ENCODE peak calls at places on chromosomes 16 and 17, in five cellular contexts. One of them, this sample, is unnamed.

GRCh38 chr16:86239381-86239780 is 270.9 kb upstream of the FOXF1 start:
- DNase-seq in fibroblast of villous mesenchyme: no peak
- DNase-seq in cardiac fibroblast: no peak
- DNase-seq in tibial nerve: no peak
- DNase-seq in astrocyte: no peak
- DNase-seq in this sample: no peak

GRCh38 chr17:8089728-8090127 is 2.2 kb upstream of the ALOX12B start:
- DNase-seq in fibroblast of villous mesenchyme: no peak
- DNase-seq in cardiac fibroblast: no peak
- DNase-seq in tibial nerve: no peak
- DNase-seq in astrocyte: no peak
- DNase-seq in this sample: no peak

GRCh38 chr17:46071796-46072195 is 72.7 kb downstream of the STH start:
- DNase-seq in fibroblast of villous mesenchyme: no peak
- DNase-seq in cardiac fibroblast: no peak
- DNase-seq in tibial nerve: no peak
- DNase-seq in astrocyte: no peak
- DNase-seq in this sample: no peak

GRCh38 chr17:78748730-78749317 is 33.2 kb downstream of the CYTH1 start:
- DNase-seq in fibroblast of villous mesenchyme: peak
- DNase-seq in cardiac fibroblast: peak
- DNase-seq in tibial nerve: peak
- DNase-seq in astrocyte: peak
- DNase-seq in this sample: no peak

GRCh38 chr17:15740570-15741120 is 8.6 kb downstream of the TBC1D26 start:
- DNase-seq in fibroblast of villous mesenchyme: no peak
- DNase-seq in cardiac fibroblast: no peak
- DNase-seq in tibial nerve: no peak
- DNase-seq in astrocyte: no peak
- DNase-seq in this sample: no peak

GRCh38 chr16:54688339-54688738 is 242.3 kb upstream of the IRX5 start:
- DNase-seq in fibroblast of villous mesenchyme: no peak
- DNase-seq in cardiac fibroblast: no peak
- DNase-seq in tibial nerve: no peak
- DNase-seq in astrocyte: no peak
- DNase-seq in this sample: no peak

GRCh38 chr16:54489225-54489781 is 202.7 kb upstream of the IRX3 start:
- DNase-seq in fibroblast of villous mesenchyme: peak
- DNase-seq in cardiac fibroblast: peak
- DNase-seq in tibial nerve: no peak
- DNase-seq in astrocyte: no peak
- DNase-seq in this sample: no peak

GRCh38 chr16:86363057-86363490 is 147.3 kb upstream of the FOXF1 start:
- DNase-seq in fibroblast of villous mesenchyme: peak
- DNase-seq in cardiac fibroblast: peak
- DNase-seq in tibial nerve: no peak
- DNase-seq in astrocyte: peak
- DNase-seq in this sample: no peak

GRCh38 chr16:3348547-3349167 is 7.0 kb upstream of the OR2C1 start:
- DNase-seq in fibroblast of villous mesenchyme: no peak
- DNase-seq in cardiac fibroblast: no peak
- DNase-seq in tibial nerve: no peak
- DNase-seq in astrocyte: no peak
- DNase-seq in this sample: no peak

GRCh38 chr17:40548982-40549680 is 16.1 kb downstream of the CCR7 start:
- DNase-seq in fibroblast of villous mesenchyme: peak
- DNase-seq in cardiac fibroblast: peak
- DNase-seq in tibial nerve: peak
- DNase-seq in astrocyte: peak
- DNase-seq in this sample: no peak

GRCh38 chr17:46274238-46274637 is 20.7 kb upstream of the LRRC37A start:
- DNase-seq in fibroblast of villous mesenchyme: no peak
- DNase-seq in cardiac fibroblast: no peak
- DNase-seq in tibial nerve: no peak
- DNase-seq in astrocyte: no peak
- DNase-seq in this sample: no peak

GRCh38 chr17:32156656-32157055 is 14.4 kb downstream of the RHOT1 start:
- DNase-seq in fibroblast of villous mesenchyme: no peak
- DNase-seq in cardiac fibroblast: no peak
- DNase-seq in tibial nerve: no peak
- DNase-seq in astrocyte: no peak
- DNase-seq in this sample: no peak

GRCh38 chr16:66222756-66223155 is 143.7 kb upstream of the CDH5 start:
- DNase-seq in fibroblast of villous mesenchyme: no peak
- DNase-seq in cardiac fibroblast: no peak
- DNase-seq in tibial nerve: no peak
- DNase-seq in astrocyte: no peak
- DNase-seq in this sample: no peak

GRCh38 chr17:27879987-27880608 is 13.1 kb downstream of the LYRM9 start:
- DNase-seq in fibroblast of villous mesenchyme: peak
- DNase-seq in cardiac fibroblast: peak
- DNase-seq in tibial nerve: peak
- DNase-seq in astrocyte: peak
- DNase-seq in this sample: no peak

GRCh38 chr16:89489731-89490385 is 503 bp downstream of the ANKRD11 start:
- DNase-seq in fibroblast of villous mesenchyme: no peak
- DNase-seq in cardiac fibroblast: no peak
- DNase-seq in tibial nerve: no peak
- DNase-seq in astrocyte: no peak
- DNase-seq in this sample: no peak

GRCh38 chr17:69042308-69042707 is 18.4 kb downstream of the ABCA9 start:
- DNase-seq in fibroblast of villous mesenchyme: no peak
- DNase-seq in cardiac fibroblast: no peak
- DNase-seq in tibial nerve: no peak
- DNase-seq in astrocyte: no peak
- DNase-seq in this sample: no peak

GRCh38 chr16:15427648-15428239 is 6.6 kb upstream of the BMERB1 start:
- DNase-seq in fibroblast of villous mesenchyme: peak
- DNase-seq in cardiac fibroblast: peak
- DNase-seq in tibial nerve: peak
- DNase-seq in astrocyte: peak
- DNase-seq in this sample: peak

GRCh38 chr17:73791121-73791520 is 146.9 kb upstream of the SDK2 start:
- DNase-seq in fibroblast of villous mesenchyme: no peak
- DNase-seq in cardiac fibroblast: no peak
- DNase-seq in tibial nerve: no peak
- DNase-seq in astrocyte: no peak
- DNase-seq in this sample: no peak

GRCh38 chr16:56426585-56426984 is 1.2 kb upstream of the AMFR start:
- DNase-seq in fibroblast of villous mesenchyme: peak
- DNase-seq in cardiac fibroblast: no peak
- DNase-seq in tibial nerve: no peak
- DNase-seq in astrocyte: no peak
- DNase-seq in this sample: no peak

GRCh38 chr17:45405250-45406086 is 27.2 kb downstream of the ARHGAP27 start:
- DNase-seq in fibroblast of villous mesenchyme: peak
- DNase-seq in cardiac fibroblast: no peak
- DNase-seq in tibial nerve: no peak
- DNase-seq in astrocyte: no peak
- DNase-seq in this sample: no peak

GRCh38 chr16:53154513-53154912 is 99.7 kb downstream of the CHD9 start:
- DNase-seq in fibroblast of villous mesenchyme: no peak
- DNase-seq in cardiac fibroblast: no peak
- DNase-seq in tibial nerve: no peak
- DNase-seq in astrocyte: no peak
- DNase-seq in this sample: no peak

GRCh38 chr17:45438931-45439610 is 6.4 kb upstream of the ARHGAP27 start:
- DNase-seq in fibroblast of villous mesenchyme: no peak
- DNase-seq in cardiac fibroblast: no peak
- DNase-seq in tibial nerve: no peak
- DNase-seq in astrocyte: no peak
- DNase-seq in this sample: no peak

GRCh38 chr17:45396496-45397205 is 36.0 kb downstream of the ARHGAP27 start:
- DNase-seq in fibroblast of villous mesenchyme: no peak
- DNase-seq in cardiac fibroblast: no peak
- DNase-seq in tibial nerve: no peak
- DNase-seq in astrocyte: no peak
- DNase-seq in this sample: no peak

GRCh38 chr17:58277107-58277506 is 3.6 kb downstream of the MPO start:
- DNase-seq in fibroblast of villous mesenchyme: peak
- DNase-seq in cardiac fibroblast: peak
- DNase-seq in tibial nerve: no peak
- DNase-seq in astrocyte: no peak
- DNase-seq in this sample: no peak

GRCh38 chr16:1981972-1982574 is 804 bp upstream of the NOXO1 start:
- DNase-seq in fibroblast of villous mesenchyme: no peak
- DNase-seq in cardiac fibroblast: no peak
- DNase-seq in tibial nerve: no peak
- DNase-seq in astrocyte: no peak
- DNase-seq in this sample: no peak

GRCh38 chr16:76164970-76165558 is 112.1 kb upstream of the CNTNAP4 start:
- DNase-seq in fibroblast of villous mesenchyme: no peak
- DNase-seq in cardiac fibroblast: no peak
- DNase-seq in tibial nerve: no peak
- DNase-seq in astrocyte: no peak
- DNase-seq in this sample: no peak

GRCh38 chr17:12195418-12195817 is 174.7 kb downstream of the MAP2K4 start:
- DNase-seq in fibroblast of villous mesenchyme: no peak
- DNase-seq in cardiac fibroblast: no peak
- DNase-seq in tibial nerve: no peak
- DNase-seq in astrocyte: no peak
- DNase-seq in this sample: no peak

GRCh38 chr16:28863929-28864886 is 565 bp downstream of the SH2B1 start:
- DNase-seq in fibroblast of villous mesenchyme: peak
- DNase-seq in cardiac fibroblast: peak
- DNase-seq in tibial nerve: peak
- DNase-seq in astrocyte: peak
- DNase-seq in this sample: no peak

GRCh38 chr17:41406205-41406604 is 8.8 kb upstream of the KRT31 start:
- DNase-seq in fibroblast of villous mesenchyme: no peak
- DNase-seq in cardiac fibroblast: no peak
- DNase-seq in tibial nerve: no peak
- DNase-seq in astrocyte: no peak
- DNase-seq in this sample: no peak

GRCh38 chr17:71423871-71424546 is 696.8 kb upstream of the SOX9 start:
- DNase-seq in fibroblast of villous mesenchyme: peak
- DNase-seq in cardiac fibroblast: peak
- DNase-seq in tibial nerve: no peak
- DNase-seq in astrocyte: peak
- DNase-seq in this sample: no peak

GRCh38 chr17:9228408-9229159 is 207.3 kb downstream of the NTN1 start:
- DNase-seq in fibroblast of villous mesenchyme: peak
- DNase-seq in cardiac fibroblast: peak
- DNase-seq in tibial nerve: peak
- DNase-seq in astrocyte: peak
- DNase-seq in this sample: no peak

GRCh38 chr17:58004060-58004459 is 3.0 kb downstream of the SRSF1 start:
- DNase-seq in fibroblast of villous mesenchyme: no peak
- DNase-seq in cardiac fibroblast: no peak
- DNase-seq in tibial nerve: no peak
- DNase-seq in astrocyte: no peak
- DNase-seq in this sample: no peak

GRCh38 chr17:7023576-7024401 is 939 bp downstream of the BCL6B start:
- DNase-seq in fibroblast of villous mesenchyme: peak
- DNase-seq in cardiac fibroblast: peak
- DNase-seq in tibial nerve: peak
- DNase-seq in astrocyte: peak
- DNase-seq in this sample: peak

GRCh38 chr16:75272097-75272548 is 20.7 kb upstream of the BCAR1 start:
- DNase-seq in fibroblast of villous mesenchyme: no peak
- DNase-seq in cardiac fibroblast: no peak
- DNase-seq in tibial nerve: no peak
- DNase-seq in astrocyte: no peak
- DNase-seq in this sample: no peak

GRCh38 chr16:81641403-81642106 is 137.5 kb upstream of the PLCG2 start:
- DNase-seq in fibroblast of villous mesenchyme: no peak
- DNase-seq in cardiac fibroblast: no peak
- DNase-seq in tibial nerve: no peak
- DNase-seq in astrocyte: no peak
- DNase-seq in this sample: no peak

GRCh38 chr17:35596530-35597233 is 9.6 kb downstream of the AP2B1 start:
- DNase-seq in fibroblast of villous mesenchyme: no peak
- DNase-seq in cardiac fibroblast: no peak
- DNase-seq in tibial nerve: no peak
- DNase-seq in astrocyte: no peak
- DNase-seq in this sample: no peak
- TF ChIP-seq CTCF in fibroblast of villous mesenchyme: peak
- TF ChIP-seq CTCF in cardiac fibroblast: no peak
- TF ChIP-seq CTCF in tibial nerve: no peak
- TF ChIP-seq CTCF in astrocyte: no peak
- TF ChIP-seq CTCF in this sample: no peak

GRCh38 chr17:75940727-75941441 is at the start of gene FBF1:
- DNase-seq in fibroblast of villous mesenchyme: peak
- DNase-seq in cardiac fibroblast: peak
- DNase-seq in tibial nerve: peak
- DNase-seq in astrocyte: peak
- DNase-seq in this sample: peak
- TF ChIP-seq CTCF in fibroblast of villous mesenchyme: no peak
- TF ChIP-seq CTCF in cardiac fibroblast: no peak
- TF ChIP-seq CTCF in tibial nerve: no peak
- TF ChIP-seq CTCF in astrocyte: no peak
- TF ChIP-seq CTCF in this sample: no peak

GRCh38 chr17:3812284-3812683 is 11.3 kb upstream of the ITGAE start:
- DNase-seq in fibroblast of villous mesenchyme: no peak
- DNase-seq in cardiac fibroblast: no peak
- DNase-seq in tibial nerve: no peak
- DNase-seq in astrocyte: no peak
- DNase-seq in this sample: no peak

GRCh38 chr17:3809135-3809534 is 8.1 kb upstream of the ITGAE start:
- DNase-seq in fibroblast of villous mesenchyme: no peak
- DNase-seq in cardiac fibroblast: no peak
- DNase-seq in tibial nerve: no peak
- DNase-seq in astrocyte: no peak
- DNase-seq in this sample: no peak

GRCh38 chr17:3812771-3813170 is 11.8 kb upstream of the ITGAE start:
- DNase-seq in fibroblast of villous mesenchyme: no peak
- DNase-seq in cardiac fibroblast: no peak
- DNase-seq in tibial nerve: no peak
- DNase-seq in astrocyte: no peak
- DNase-seq in this sample: no peak

GRCh38 chr17:3808701-3809100 is 7.7 kb upstream of the ITGAE start:
- DNase-seq in fibroblast of villous mesenchyme: no peak
- DNase-seq in cardiac fibroblast: no peak
- DNase-seq in tibial nerve: no peak
- DNase-seq in astrocyte: peak
- DNase-seq in this sample: no peak

DNA sequence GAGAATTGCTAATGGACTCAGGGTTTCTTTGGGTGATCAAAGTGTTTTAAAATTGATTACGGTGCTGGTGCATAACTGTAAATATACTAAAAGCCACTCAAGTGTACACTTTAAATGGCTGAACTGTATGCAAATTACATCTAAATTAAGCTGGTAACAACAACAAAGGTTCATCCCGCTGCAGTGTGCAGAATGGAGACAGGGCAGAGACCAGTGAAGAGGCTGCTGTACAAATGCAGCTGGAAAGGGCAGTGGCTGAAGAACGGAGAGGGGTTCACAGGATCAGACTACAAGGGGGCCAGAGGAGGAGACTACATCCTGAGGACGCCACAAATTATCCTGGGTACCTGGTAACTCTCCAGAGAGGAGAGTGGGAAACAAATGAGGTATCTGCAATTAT is 9.0 kb upstream of the ITGAE start:
- DNase-seq in fibroblast of villous mesenchyme: no peak
- DNase-seq in cardiac fibroblast: no peak
- DNase-seq in tibial nerve: no peak
- DNase-seq in astrocyte: no peak
- DNase-seq in this sample: no peak
- TF ChIP-seq CTCF in fibroblast of villous mesenchyme: no peak
- TF ChIP-seq CTCF in cardiac fibroblast: no peak
- TF ChIP-seq CTCF in tibial nerve: no peak
- TF ChIP-seq CTCF in astrocyte: no peak
- TF ChIP-seq CTCF in this sample: no peak

GRCh38 chr16:57945740-57946138 is 25.2 kb downstream of the CNGB1 start:
- DNase-seq in fibroblast of villous mesenchyme: peak
- DNase-seq in cardiac fibroblast: peak
- DNase-seq in tibial nerve: no peak
- DNase-seq in astrocyte: no peak
- DNase-seq in this sample: no peak
- TF ChIP-seq CTCF in fibroblast of villous mesenchyme: peak
- TF ChIP-seq CTCF in cardiac fibroblast: peak
- TF ChIP-seq CTCF in tibial nerve: no peak
- TF ChIP-seq CTCF in astrocyte: no peak
- TF ChIP-seq CTCF in this sample: no peak